ENCODE peak calls at places on chromosomes 4 and X, in six cellular contexts. Z, W, Y, V, C and H are unnamed samples.

GRCh38 chrX:150358651-150359050 is 4.5 kb upstream of the MAMLD1 start:
- DNase-seq in Z (no peak), W (no peak), Y (no peak), V (no peak), C (no peak), H (no peak)

GRCh38 chr4:19807505-19807904 is 444.2 kb upstream of the SLIT2 start:
- DNase-seq in Z (no peak), W (no peak), Y (no peak), V (no peak), C (peak), H (no peak)

GRCh38 chr4:184427687-184428086 is 46.7 kb downstream of the IRF2 start:
- DNase-seq in Z (no peak), W (no peak), Y (no peak), V (no peak), C (no peak), H (no peak)

GRCh38 chrX:43633757-43634156 is 22.3 kb upstream of the MAOA start:
- DNase-seq in Z (no peak), W (no peak), Y (no peak), V (no peak), C (no peak), H (no peak)

GRCh38 chr4:3612275-3612674 is 80.1 kb upstream of the LRPAP1 start:
- DNase-seq in Z (no peak), W (no peak), Y (no peak), V (no peak), C (no peak), H (peak)

GRCh38 chrX:136250191-136251041 is 784 bp downstream of the MAP7D3 start:
- DNase-seq in Z (no peak), W (no peak), Y (peak), V (peak), C (no peak), H (no peak)

GRCh38 chrX:38807873-38808272 is 6.6 kb downstream of the MID1IP1 start:
- DNase-seq in Z (no peak), W (no peak), Y (no peak), V (no peak), C (no peak), H (no peak)

GRCh38 chrX:68750316-68750715 is 78.5 kb upstream of the EFNB1 start:
- DNase-seq in Z (no peak), W (no peak), Y (no peak), V (no peak), C (no peak), H (no peak)

GRCh38 chr4:178255172-178255571 is 812.9 kb upstream of the AGA start:
- DNase-seq in Z (no peak), W (no peak), Y (no peak), V (no peak), C (no peak), H (no peak)

GRCh38 chrX:37825225-37825842 is 22.0 kb downstream of the DYNLT3 start:
- DNase-seq in Z (no peak), W (peak), Y (peak), V (peak), C (peak), H (no peak)

GRCh38 chrX:150411656-150412055 is 48.5 kb downstream of the MAMLD1 start:
- DNase-seq in Z (no peak), W (no peak), Y (no peak), V (no peak), C (no peak), H (no peak)

GRCh38 chr4:73131281-73131680 is 61.8 kb upstream of the COX18 start:
- DNase-seq in Z (no peak), W (no peak), Y (no peak), V (no peak), C (no peak), H (no peak)

GRCh38 chr4:139207873-139208403 is 30.9 kb upstream of the ELF2 start:
- DNase-seq in Z (no peak), W (no peak), Y (no peak), V (no peak), C (peak), H (no peak)

GRCh38 chrX:109842611-109843010 is 109.6 kb upstream of the ACSL4 start:
- DNase-seq in Z (no peak), W (no peak), Y (no peak), V (no peak), C (no peak), H (no peak)

GRCh38 chrX:109841257-109841656 is 108.2 kb upstream of the ACSL4 start:
- DNase-seq in Z (no peak), W (no peak), Y (no peak), V (no peak), C (no peak), H (no peak)

GRCh38 chrX:109839694-109840358 is 106.8 kb upstream of the ACSL4 start:
- DNase-seq in Z (no peak), W (peak), Y (peak), V (peak), C (no peak), H (no peak)

GRCh38 chrX:109841869-109842579 is 109.0 kb upstream of the ACSL4 start:
- DNase-seq in Z (no peak), W (no peak), Y (no peak), V (no peak), C (peak), H (no peak)

DNA sequence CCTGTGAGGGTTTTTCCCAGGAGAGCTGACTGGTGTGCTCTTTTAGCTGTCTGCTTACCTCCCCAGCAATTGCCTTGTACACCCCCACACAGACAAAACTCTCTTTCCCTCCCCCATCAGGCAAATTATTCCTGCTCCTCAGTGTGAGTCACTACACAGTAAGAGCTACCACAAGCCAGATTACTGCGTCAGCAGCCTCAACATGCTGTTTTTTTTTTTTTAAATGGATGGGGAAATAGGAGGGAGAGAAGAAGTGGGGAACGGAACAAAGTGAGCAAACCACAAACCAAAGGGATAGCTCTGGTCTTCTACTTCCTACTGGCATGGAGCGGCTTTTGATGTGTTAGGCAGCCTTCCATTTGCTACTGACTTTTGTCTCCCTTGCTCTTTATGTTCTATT is 107.5 kb upstream of the ACSL4 start:
- DNase-seq in Z (no peak), W (no peak), Y (peak), V (no peak), C (peak), H (no peak)
- H3K27ac ChIP-seq in Z (peak), W (peak), Y (peak), V (no peak), C (peak), H (no peak)

GRCh38 chrX:53281321-53281822 is at the start of gene IQSEC2:
- DNase-seq in Z (no peak), W (peak), Y (peak), V (peak), C (peak), H (peak)
- H3K27ac ChIP-seq in Z (peak), W (peak), Y (peak), V (peak), C (peak), H (peak)

DNA sequence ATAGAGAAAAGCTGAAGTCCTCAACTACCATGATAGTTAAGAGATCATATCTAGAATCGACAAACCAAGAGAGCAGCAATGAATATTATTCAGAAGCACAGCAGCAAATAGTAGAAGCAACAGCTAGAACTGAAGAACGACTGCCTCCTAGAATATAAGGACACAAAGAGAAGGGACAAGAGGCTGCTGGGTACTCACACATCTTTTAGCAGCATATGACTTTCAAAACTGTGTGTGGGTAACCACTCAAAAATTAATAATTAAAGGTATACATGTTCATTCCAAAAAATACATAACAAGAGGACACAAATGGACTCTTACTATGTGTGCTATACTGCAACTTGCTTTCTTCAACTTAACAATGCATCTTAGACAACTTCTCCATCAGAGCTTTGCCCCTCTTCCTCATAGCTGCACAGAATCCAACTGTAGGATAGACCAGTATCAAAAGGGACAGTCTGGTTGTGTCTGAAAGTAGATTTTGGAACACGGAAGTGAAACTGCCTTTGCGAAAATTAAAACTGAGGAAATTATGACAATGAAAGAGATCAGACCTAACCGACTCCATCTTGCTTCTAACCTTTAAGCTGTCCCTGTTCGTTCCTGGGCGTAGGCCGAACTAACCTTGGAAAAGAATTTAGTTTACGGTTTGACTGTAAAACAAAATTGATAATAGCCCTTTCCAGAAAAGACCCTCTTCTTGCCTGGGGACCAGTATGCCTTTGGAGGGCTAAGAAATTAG is 125.7 kb downstream of the SH3KBP1 start:
- DNase-seq in Z (no peak), W (no peak), Y (no peak), V (no peak), C (no peak), H (no peak)
- H3K27ac ChIP-seq in Z (no peak), W (no peak), Y (no peak), V (no peak), C (no peak), H (no peak)

GRCh38 chr4:140754918-140755810 is 1.0 kb downstream of the TBC1D9 start:
- DNase-seq in Z (no peak), W (no peak), Y (no peak), V (no peak), C (no peak), H (no peak)

GRCh38 chr4:140756292-140757219 is at the start of gene TBC1D9:
- DNase-seq in Z (no peak), W (peak), Y (peak), V (peak), C (peak), H (peak)

GRCh38 chr4:140752669-140753068 is 3.5 kb downstream of the TBC1D9 start:
- DNase-seq in Z (no peak), W (no peak), Y (no peak), V (no peak), C (no peak), H (no peak)

GRCh38 chr4:140755811-140756291 is 334 bp downstream of the TBC1D9 start:
- DNase-seq in Z (no peak), W (peak), Y (peak), V (peak), C (peak), H (peak)

GRCh38 chr4:140757220-140757607 is 1.0 kb upstream of the TBC1D9 start:
- DNase-seq in Z (no peak), W (no peak), Y (no peak), V (no peak), C (no peak), H (no peak)
- H3K27ac ChIP-seq in Z (peak), W (peak), Y (peak), V (no peak), C (no peak), H (peak)

DNA sequence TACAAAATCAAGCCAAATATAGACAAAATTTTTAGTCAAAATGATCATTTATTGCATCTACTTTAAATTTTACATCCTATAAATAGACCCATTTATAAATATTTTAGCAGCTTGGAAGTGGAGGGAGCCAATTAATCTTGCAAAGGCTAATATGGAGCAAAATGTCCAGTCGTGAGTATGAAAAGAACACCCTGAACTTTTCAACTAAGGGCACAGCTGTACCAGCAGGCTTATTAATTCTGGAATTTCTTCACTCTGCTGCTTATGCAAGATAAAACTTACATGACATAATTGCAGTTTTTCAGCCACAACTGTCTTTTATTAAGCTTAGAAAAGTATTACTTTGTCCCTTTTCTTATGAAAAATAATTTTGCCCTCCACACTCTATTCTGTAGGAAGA is 22.9 kb upstream of the USP53 start:
- DNase-seq in Z (no peak), W (no peak), Y (no peak), V (no peak), C (no peak), H (no peak)
- H3K27ac ChIP-seq in Z (peak), W (no peak), Y (peak), V (no peak), C (no peak), H (peak)

GRCh38 chr4:119040711-119041185 is 94.9 kb upstream of the MYOZ2 start:
- DNase-seq in Z (no peak), W (no peak), Y (no peak), V (peak), C (peak), H (no peak)
- H3K27ac ChIP-seq in Z (no peak), W (peak), Y (peak), V (no peak), C (peak), H (peak)

GRCh38 chrX:41025926-41026325 is 59.3 kb upstream of the USP9X start:
- DNase-seq in Z (no peak), W (no peak), Y (no peak), V (peak), C (peak), H (no peak)

GRCh38 chrX:41027388-41027787 is 57.9 kb upstream of the USP9X start:
- DNase-seq in Z (no peak), W (no peak), Y (peak), V (no peak), C (peak), H (no peak)

GRCh38 chrX:41024755-41025154 is 60.5 kb upstream of the USP9X start:
- DNase-seq in Z (no peak), W (no peak), Y (no peak), V (no peak), C (no peak), H (no peak)

GRCh38 chrX:41029332-41029731 is 55.9 kb upstream of the USP9X start:
- DNase-seq in Z (no peak), W (no peak), Y (no peak), V (no peak), C (peak), H (no peak)

DNA sequence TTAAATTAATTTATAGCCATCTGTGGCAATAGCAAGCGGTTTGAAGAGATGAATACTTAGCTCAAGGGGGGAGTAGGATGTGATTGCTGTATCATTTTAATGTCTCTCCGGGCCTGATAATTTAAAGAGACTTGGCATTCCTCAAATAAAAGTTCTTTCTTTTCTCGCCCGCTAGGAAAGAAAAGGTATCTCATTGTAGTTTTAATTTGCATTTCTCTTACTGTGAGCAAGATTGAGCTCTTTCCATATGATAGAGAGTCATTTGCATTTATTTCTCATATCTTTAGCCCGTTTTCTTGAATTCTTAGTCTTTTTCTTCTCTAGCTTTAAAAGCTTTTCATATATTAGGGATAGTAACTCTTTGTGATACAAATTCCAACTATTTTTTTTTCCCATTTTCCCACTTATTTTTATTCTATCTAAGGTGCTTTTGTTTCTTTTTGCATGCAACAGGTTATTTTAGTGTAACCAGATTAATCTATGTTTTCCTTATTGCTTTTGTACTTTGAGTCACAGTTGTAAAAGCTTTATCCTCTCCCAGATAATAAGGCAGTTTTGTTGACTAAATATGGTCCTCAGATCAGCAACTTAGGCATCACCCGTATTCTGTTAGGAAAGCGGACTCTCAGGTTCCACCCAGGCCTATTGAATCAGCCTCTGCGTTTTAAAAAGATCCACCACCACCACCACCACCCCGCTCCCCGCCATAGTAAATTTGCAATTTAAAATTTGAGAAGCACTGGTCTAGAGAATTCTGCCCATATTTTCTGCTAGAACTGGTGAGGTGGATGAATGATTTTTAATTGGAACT is 58.7 kb upstream of the USP9X start:
- DNase-seq in Z (no peak), W (no peak), Y (no peak), V (peak), C (no peak), H (no peak)
- H3K27ac ChIP-seq in Z (no peak), W (no peak), Y (peak), V (peak), C (peak), H (no peak)

GRCh38 chrX:13086076-13086475 is 41.7 kb upstream of the FAM9C start:
- DNase-seq in Z (no peak), W (no peak), Y (no peak), V (no peak), C (no peak), H (no peak)
- H3K27ac ChIP-seq in Z (no peak), W (no peak), Y (no peak), V (no peak), C (no peak), H (no peak)

GRCh38 chr4:83171640-83172039 is 57.1 kb upstream of the PLAC8 start:
- DNase-seq in Z (no peak), W (no peak), Y (no peak), V (no peak), C (no peak), H (no peak)
- H3K27ac ChIP-seq in Z (no peak), W (no peak), Y (no peak), V (no peak), C (no peak), H (no peak)

DNA sequence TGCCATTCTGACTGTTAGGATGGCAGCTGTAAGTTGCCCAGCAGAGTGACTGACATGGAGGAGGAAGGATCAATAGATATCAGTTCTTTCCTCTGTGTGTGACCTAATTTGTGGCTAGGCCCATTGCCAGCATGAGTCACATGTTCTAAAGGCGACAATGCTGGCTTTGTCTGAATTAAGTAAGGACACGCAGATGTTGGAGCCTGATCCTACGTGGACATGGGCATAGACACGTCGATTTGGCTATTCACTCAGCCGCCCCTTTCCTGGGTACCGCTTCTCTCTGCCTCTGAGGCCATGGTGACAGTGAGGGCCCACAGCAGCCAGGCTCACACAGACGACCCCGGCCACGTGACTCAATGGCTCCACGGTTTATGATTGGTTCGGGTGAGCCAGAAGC is 16.3 kb downstream of the PROM1 start:
- DNase-seq in Z (no peak), W (no peak), Y (no peak), V (peak), C (no peak), H (no peak)
- H3K27ac ChIP-seq in Z (no peak), W (no peak), Y (no peak), V (no peak), C (no peak), H (no peak)